ENCODE peak calls at places on chromosomes 2 and 18, in nine cellular contexts. M is caudate nucleus, W is frontal cortex, S is ELR, G is neuronal stem cell, R is EL, N is keratinocyte, C is GM06990, A is AG20443. Y is an unnamed sample.

GRCh38 chr2:69382547-69382946 is 4.5 kb downstream of the GFPT1 start:
- DNase-seq in M (no peak), W (no peak), S (no peak), G (no peak), R (no peak), N (no peak), C (no peak), A (no peak), Y (no peak)

GRCh38 chr2:164737612-164738081 is 104.0 kb downstream of the COBLL1 start:
- DNase-seq in M (peak; percentile 19), W (peak; percentile 25), S (peak; percentile 75), G (peak; percentile 67), R (peak; percentile 69), N (peak; percentile 33), C (peak; percentile 13), A (peak; percentile 79), Y (no peak)

GRCh38 chr2:102301867-102302362 is 9.4 kb upstream of the IL1RL1 start:
- DNase-seq in M (no peak), W (no peak), S (peak; percentile 55), G (peak; percentile 17), R (no peak), N (no peak), C (peak; percentile 36), A (no peak), Y (no peak)

GRCh38 chr2:46296216-46296839 is 879 bp upstream of the EPAS1 start:
- DNase-seq in M (no peak), W (peak; percentile 47), S (peak; percentile 40), G (no peak), R (peak; percentile 31), N (no peak), C (peak; percentile 24), A (no peak), Y (no peak)

GRCh38 chr18:29823671-29824070 is 1218.9 kb downstream of the DSC3 start:
- DNase-seq in M (no peak), W (no peak), S (peak; percentile 23), G (no peak), R (peak; percentile 3), N (no peak), C (no peak), A (no peak), Y (no peak)

GRCh38 chr2:130391872-130392670 is 36.2 kb downstream of the PTPN18 start:
- DNase-seq in M (no peak), W (no peak), S (peak; percentile 42), G (no peak), R (peak; percentile 55), N (no peak), C (no peak), A (peak; percentile 61), Y (peak; percentile 58)

GRCh38 chr2:99278793-99279291 is 22.2 kb downstream of the LYG1 start:
- DNase-seq in M (no peak), W (no peak), S (peak; percentile 78), G (no peak), R (peak; percentile 87), N (no peak), C (no peak), A (peak; percentile 85), Y (no peak)

GRCh38 chr2:73984922-73985317 is 210 bp downstream of the TET3 start:
- DNase-seq in M (no peak), W (peak; percentile 65), S (no peak), G (no peak), R (no peak), N (no peak), C (no peak), A (peak; percentile 40), Y (no peak)

GRCh38 chr2:124283090-124283489 is 258.0 kb downstream of the CNTNAP5 start:
- DNase-seq in M (no peak), W (no peak), S (peak; percentile 25), G (no peak), R (peak; percentile 3), N (no peak), C (no peak), A (no peak), Y (no peak)

GRCh38 chr2:28160986-28161425 is 231.7 kb upstream of the FOSL2 start:
- DNase-seq in M (no peak), W (no peak), S (peak; percentile 36), G (no peak), R (peak; percentile 87), N (no peak), C (no peak), A (peak; percentile 80), Y (no peak)

GRCh38 chr2:63537306-63537705 is 51.0 kb downstream of the WDPCP start:
- DNase-seq in M (no peak), W (no peak), S (peak; percentile 77), G (no peak), R (peak; percentile 43), N (peak; percentile 72), C (no peak), A (no peak), Y (no peak)

GRCh38 chr18:45275367-45276113 is 339.7 kb upstream of the SLC14A2 start:
- DNase-seq in M (no peak), W (no peak), S (peak; percentile 42), G (no peak), R (peak; percentile 25), N (no peak), C (no peak), A (no peak), Y (no peak)

GRCh38 chr18:37533647-37534565 is 31.7 kb downstream of the CELF4 start:
- DNase-seq in M (no peak), W (no peak), S (peak; percentile 12), G (no peak), R (no peak), N (no peak), C (no peak), A (no peak), Y (no peak)

GRCh38 chr2:28613616-28614501 is 118.0 kb downstream of the PLB1 start:
- DNase-seq in M (no peak), W (no peak), S (peak; percentile 56), G (no peak), R (peak; percentile 41), N (peak; percentile 94), C (no peak), A (no peak), Y (no peak)

GRCh38 chr18:79485788-79486355 is 90.1 kb downstream of the NFATC1 start:
- DNase-seq in M (no peak), W (peak; percentile 68), S (peak; percentile 56), G (no peak), R (peak; percentile 89), N (no peak), C (no peak), A (peak; percentile 95), Y (no peak)

GRCh38 chr2:239264838-239265651 is 135.8 kb downstream of the HDAC4 start:
- DNase-seq in M (no peak), W (peak; percentile 62), S (peak; percentile 65), G (no peak), R (peak; percentile 65), N (no peak), C (peak; percentile 38), A (peak; percentile 74), Y (no peak)

GRCh38 chr2:63734510-63734909 is 107.2 kb upstream of the UGP2 start:
- DNase-seq in M (no peak), W (no peak), S (no peak), G (no peak), R (no peak), N (no peak), C (no peak), A (no peak), Y (no peak)

GRCh38 chr2:227204452-227204851 is 40.0 kb downstream of the COL4A3 start:
- DNase-seq in M (no peak), W (no peak), S (no peak), G (peak; percentile 63), R (no peak), N (no peak), C (no peak), A (no peak), Y (no peak)

GRCh38 chr2:168814939-168815907 is 12.8 kb downstream of the NOSTRIN start:
- DNase-seq in M (no peak), W (no peak), S (no peak), G (no peak), R (no peak), N (no peak), C (no peak), A (no peak), Y (no peak)

GRCh38 chr18:2981212-2981728 is 31.7 kb downstream of the LPIN2 start:
- DNase-seq in M (no peak), W (no peak), S (peak; percentile 95), G (no peak), R (peak; percentile 94), N (no peak), C (no peak), A (peak; percentile 29), Y (no peak)

GRCh38 chr2:231241755-231242507 is 43.5 kb downstream of the ARMC9 start:
- DNase-seq in M (no peak), W (no peak), S (no peak), G (no peak), R (no peak), N (no peak), C (no peak), A (no peak), Y (no peak)

GRCh38 chr2:153543639-153544071 is 65.1 kb upstream of the RPRM start:
- DNase-seq in M (no peak), W (no peak), S (no peak), G (no peak), R (no peak), N (no peak), C (no peak), A (no peak), Y (no peak)

GRCh38 chr2:23050388-23050787 is 334.6 kb upstream of the KLHL29 start:
- DNase-seq in M (no peak), W (no peak), S (no peak), G (no peak), R (no peak), N (no peak), C (no peak), A (no peak), Y (no peak)

GRCh38 chr2:145460151-145460550 is 940.2 kb upstream of the ZEB2 start:
- DNase-seq in M (no peak), W (no peak), S (peak; percentile 80), G (no peak), R (peak; percentile 89), N (no peak), C (no peak), A (no peak), Y (no peak)

GRCh38 chr2:234203135-234203984 is 152.9 kb downstream of the SPP2 start:
- DNase-seq in M (no peak), W (peak; percentile 21), S (peak; percentile 97), G (no peak), R (peak; percentile 91), N (peak; percentile 86), C (no peak), A (peak; percentile 86), Y (no peak)

GRCh38 chr2:88599527-88599926 is 27.7 kb downstream of the EIF2AK3 start:
- DNase-seq in M (no peak), W (no peak), S (no peak), G (no peak), R (no peak), N (no peak), C (no peak), A (no peak), Y (no peak)

Y was measured in anterior cingulate cortex.